ENCODE peak calls at places on chromosomes 6 and 20, in eight cellular contexts. Y is ascending aorta, U is fibroblast of the aortic adventitia, L is HCT116, H is cardiac muscle cell, D is astrocyte of the cerebellum, C is PC-9, E is AG09309. I is an unnamed sample.

GRCh38 chr6:165926378-165926777 is 241.3 kb downstream of the TBXT start:
- DNase-seq in Y (no peak), C (no peak), H (no peak), D (no peak), E (no peak), L (no peak), U (no peak), I (no peak)

GRCh38 chr6:161449521-161449920 is 175.7 kb upstream of the AGPAT4 start:
- DNase-seq in Y (no peak), L (no peak), D (no peak), C (no peak), U (no peak), H (no peak), E (no peak), I (no peak)

GRCh38 chr20:31712112-31712553 is 10.5 kb downstream of the BCL2L1 start:
- DNase-seq in D (no peak), Y (no peak), U (no peak), C (no peak), H (peak; percentile 8), E (no peak), L (no peak), I (peak; percentile 58)

GRCh38 chr20:4227085-4227821 is 211.9 kb upstream of the RNF24 start:
- DNase-seq in C (no peak), L (no peak), Y (no peak), H (no peak), U (peak; percentile 47), D (no peak), E (peak; percentile 55), I (peak; percentile 35)

GRCh38 chr6:127554435-127555006 is 22.5 kb upstream of the C6orf58 start:
- DNase-seq in L (peak; percentile 60), E (no peak), Y (no peak), C (peak; percentile 31), D (no peak), U (peak; percentile 45), H (peak; percentile 39), I (peak; percentile 54)

GRCh38 chr6:42841844-42842584 is 37.4 kb upstream of the RPL7L1 start:
- DNase-seq in H (no peak), E (no peak), Y (no peak), D (no peak), C (no peak), U (no peak), L (no peak), I (no peak)

GRCh38 chr6:136166815-136167214 is 83.3 kb downstream of the MTFR2 start:
- DNase-seq in E (no peak), U (no peak), C (no peak), Y (no peak), H (no peak), D (no peak), L (no peak), I (no peak)

GRCh38 chr20:44491635-44492395 is 16.1 kb downstream of the TTPAL start:
- DNase-seq in Y (no peak), C (no peak), E (no peak), L (no peak), U (peak; percentile 78), D (no peak), H (no peak), I (no peak)

GRCh38 chr20:42043921-42044320 is 425.7 kb upstream of the CHD6 start:
- DNase-seq in L (no peak), U (no peak), Y (no peak), E (no peak), D (no peak), H (no peak), C (no peak), I (no peak)

GRCh38 chr6:34242252-34243130 is 5.8 kb downstream of the HMGA1 start:
- DNase-seq in Y (no peak), D (no peak), L (no peak), C (no peak), H (no peak), E (no peak), U (no peak), I (no peak)

GRCh38 chr6:117354671-117355070 is 71.1 kb downstream of the ROS1 start:
- DNase-seq in Y (no peak), H (no peak), L (no peak), E (no peak), C (no peak), D (no peak), U (no peak), I (no peak)

DNA sequence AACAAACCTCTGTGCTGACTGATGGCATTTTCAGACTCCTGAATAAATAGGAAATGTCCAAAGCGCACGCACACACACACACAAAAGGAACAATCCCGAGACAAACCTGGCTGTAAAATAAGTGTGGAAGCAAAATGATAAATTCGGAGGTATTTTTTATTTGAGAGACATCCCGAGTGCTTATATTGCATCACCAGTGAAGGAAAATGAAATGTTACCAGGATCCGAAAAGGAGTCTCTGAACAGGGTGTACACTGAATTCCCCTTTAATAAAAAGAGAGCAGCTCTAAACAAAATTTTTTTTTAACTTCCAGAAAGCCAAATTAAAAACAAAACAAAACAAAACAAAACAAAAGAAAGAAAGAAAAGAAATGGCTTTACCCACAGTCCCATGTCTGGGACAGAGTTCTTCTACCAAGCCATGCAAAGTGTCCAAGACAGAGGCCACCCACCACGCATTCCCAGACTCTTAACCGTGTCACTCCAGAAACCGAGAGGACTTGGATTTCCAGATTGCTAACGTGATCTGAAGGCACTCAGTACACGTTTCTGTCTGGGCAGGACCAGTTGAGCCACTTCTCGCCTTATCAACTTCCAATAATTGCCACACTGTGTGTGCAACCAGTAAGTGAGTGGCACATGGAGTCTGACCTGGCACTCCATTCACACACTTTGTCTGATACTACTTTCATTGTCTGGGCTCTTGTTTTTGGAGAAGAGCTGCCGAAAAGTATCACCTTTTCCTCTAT is 820 bp downstream of the ME1 start:
- DNase-seq in Y (no peak), E (no peak), U (peak; percentile 42), L (peak; percentile 46), C (peak; percentile 44), H (peak; percentile 60), D (no peak), I (peak; percentile 48)
- TF ChIP-seq CTCF in Y (no peak), E (no peak), U (no peak), L (no peak), C (no peak), H (no peak), D (no peak), I (no peak)

GRCh38 chr6:78308025-78308424 is 559.3 kb upstream of the IRAK1BP1 start:
- DNase-seq in H (peak; percentile 9), Y (no peak), D (no peak), L (peak; percentile 41), E (no peak), C (no peak), U (no peak), I (peak; percentile 4)
- TF ChIP-seq CTCF in H (no peak), Y (no peak), D (no peak), L (peak; percentile 62), E (no peak), C (no peak), U (no peak), I (no peak)

GRCh38 chr20:46102940-46103339 is 13.2 kb upstream of the NCOA5 start:
- DNase-seq in U (no peak), Y (no peak), E (no peak), D (no peak), H (no peak), C (no peak), L (no peak), I (no peak)

GRCh38 chr20:46101957-46102356 is 12.2 kb upstream of the NCOA5 start:
- DNase-seq in Y (no peak), C (no peak), H (no peak), U (no peak), D (no peak), L (no peak), E (no peak), I (no peak)

GRCh38 chr20:46104262-46104661 is 13.9 kb upstream of the CD40 start:
- DNase-seq in U (no peak), D (no peak), H (no peak), L (no peak), Y (no peak), C (no peak), E (no peak), I (no peak)

GRCh38 chr20:46099491-46100287 is 9.9 kb upstream of the NCOA5 start:
- DNase-seq in L (no peak), H (no peak), U (no peak), D (no peak), C (no peak), Y (no peak), E (no peak), I (no peak)
- TF ChIP-seq CTCF in L (no peak), H (peak; percentile 9), U (no peak), D (no peak), C (no peak), Y (peak; percentile 28), E (no peak), I (no peak)

GRCh38 chr20:1334761-1335160 is 5.8 kb upstream of the SDCBP2 start:
- DNase-seq in E (no peak), C (no peak), Y (no peak), D (no peak), U (no peak), L (peak; percentile 27), H (no peak), I (no peak)
- TF ChIP-seq CTCF in E (peak; percentile 6), C (no peak), Y (no peak), D (no peak), U (no peak), L (peak; percentile 7), H (peak; percentile 36), I (no peak)

DNA sequence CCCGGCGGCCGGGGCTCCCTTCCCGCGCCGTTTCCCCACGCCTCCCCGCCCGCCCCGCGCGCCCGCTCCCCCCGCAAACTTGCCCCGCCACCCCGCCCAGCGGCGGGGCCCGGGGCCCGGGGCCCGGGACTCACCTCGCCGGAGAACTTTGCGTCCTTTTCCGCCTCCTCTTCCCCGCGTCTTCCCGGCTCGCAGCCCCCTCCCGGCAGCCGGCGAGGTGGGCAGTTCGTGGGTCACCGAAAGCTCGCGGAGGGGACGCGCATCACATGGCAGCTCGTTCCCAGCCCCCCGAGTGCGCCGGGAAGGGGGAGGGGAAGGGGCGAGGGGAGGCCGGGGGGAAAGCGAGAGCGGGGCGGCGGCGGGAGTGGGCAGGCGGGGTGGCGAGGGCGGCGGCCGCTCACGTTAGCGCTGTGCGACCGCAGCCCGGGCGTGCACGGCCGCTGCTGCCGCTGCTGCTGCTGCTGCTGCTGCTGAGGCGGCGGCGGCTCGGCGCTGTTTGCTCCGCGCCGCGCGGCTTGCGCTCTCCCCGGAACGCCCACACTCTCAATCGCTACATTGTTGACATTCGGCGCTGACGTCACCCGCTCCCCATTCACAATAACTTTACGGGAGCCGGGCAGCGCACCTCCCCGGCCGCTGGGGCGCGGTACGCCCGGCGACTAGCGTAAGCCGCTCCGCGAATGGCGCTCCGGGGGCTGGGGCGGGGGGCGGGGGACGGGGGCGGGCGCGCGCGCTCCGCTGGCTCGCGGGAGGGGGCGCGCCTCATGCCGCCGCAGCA is at the start of gene BACH2:
- DNase-seq in D (peak; percentile 88), C (peak; percentile 78), H (peak; percentile 96), Y (peak; percentile 75), U (peak; percentile 79), L (peak; percentile 68), E (no peak), I (peak; percentile 88)
- TF ChIP-seq CTCF in D (peak; percentile 15), C (no peak), H (no peak), Y (no peak), U (peak; percentile 27), L (no peak), E (no peak), I (no peak)

I was measured in Calu3.